ENCODE peak calls at places on chromosomes 3 and 15, in four cellular contexts. U is endothelial cell of umbilical vein, N is A549, H is GM12878. O is an unnamed sample.

GRCh38 chr3:111047053-111047452 is 24.6 kb upstream of the NECTIN3 start:
- DNase-seq in H (no peak), U (no peak), N (no peak), O (no peak)

GRCh38 chr3:127053979-127054378 is 71.1 kb downstream of the PLXNA1 start:
- DNase-seq in N (no peak), H (no peak), U (no peak), O (no peak)

GRCh38 chr3:146169891-146170290 is 8.9 kb upstream of the PLOD2 start:
- DNase-seq in N (no peak), H (no peak), U (no peak), O (no peak)

GRCh38 chr3:142288032-142288638 is 62.8 kb upstream of the GK5 start:
- DNase-seq in U (no peak), N (peak), H (no peak), O (no peak)

GRCh38 chr3:143851331-143852017 is 3.2 kb upstream of the SLC9A9 start:
- DNase-seq in U (no peak), H (no peak), N (no peak), O (no peak)

GRCh38 chr3:12351145-12351544 is 62.3 kb downstream of the PPARG start:
- DNase-seq in H (no peak), U (no peak), N (no peak), O (peak)

GRCh38 chr15:70763120-70763949 is at the start of gene UACA:
- DNase-seq in U (peak), H (peak), N (peak), O (peak)

GRCh38 chr3:5212625-5213573 is 25.4 kb downstream of the EDEM1 start:
- DNase-seq in H (no peak), N (no peak), U (no peak), O (no peak)

GRCh38 chr15:44101286-44101685 is 93.8 kb downstream of the FRMD5 start:
- DNase-seq in H (no peak), U (no peak), N (no peak), O (no peak)

GRCh38 chr3:132655471-132655870 is 4.1 kb downstream of the ACAD11 start:
- DNase-seq in H (no peak), U (peak), N (no peak), O (no peak)

GRCh38 chr15:49904296-49904695 is 214.7 kb downstream of the ATP8B4 start:
- DNase-seq in N (no peak), H (no peak), U (no peak), O (no peak)

GRCh38 chr3:70972855-70973254 is 610.7 kb downstream of the FOXP1 start:
- DNase-seq in N (no peak), U (no peak), H (no peak), O (no peak)

GRCh38 chr3:70970952-70971351 is 612.6 kb downstream of the FOXP1 start:
- DNase-seq in U (no peak), H (no peak), N (no peak), O (no peak)

GRCh38 chr3:70974752-70975151 is 608.8 kb downstream of the FOXP1 start:
- DNase-seq in H (no peak), N (no peak), U (no peak), O (no peak)

GRCh38 chr3:70970136-70970535 is 613.4 kb downstream of the FOXP1 start:
- DNase-seq in H (no peak), U (no peak), N (no peak), O (no peak)

GRCh38 chr3:70973558-70973957 is 610.0 kb downstream of the FOXP1 start:
- DNase-seq in N (peak), H (no peak), U (no peak), O (peak)
- TF ChIP-seq MYC in N (no peak), H (no peak), U (no peak), O (no peak)

DNA sequence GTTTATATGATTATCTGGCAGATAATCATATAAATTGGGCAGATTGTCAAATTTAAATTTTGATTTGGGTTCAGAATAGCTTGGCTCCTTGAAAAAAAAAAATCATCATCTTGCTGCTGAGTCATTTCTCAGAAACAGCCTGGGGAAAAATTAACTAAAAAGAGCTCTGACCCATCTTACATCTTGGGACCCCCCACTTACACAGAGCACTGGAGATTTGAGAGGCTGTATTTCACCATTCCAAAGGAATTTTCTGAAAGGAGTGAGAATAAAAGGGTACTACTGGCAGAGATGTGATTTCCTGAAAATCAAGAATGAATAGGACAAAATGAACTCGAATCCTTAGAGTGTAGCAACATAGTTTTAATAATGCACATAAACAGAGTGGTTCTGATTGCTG is 97.6 kb downstream of the RFTN1 start:
- DNase-seq in N (no peak), H (no peak), U (no peak), O (no peak)
- TF ChIP-seq MYC in N (no peak), H (no peak), U (no peak), O (no peak)

DNA sequence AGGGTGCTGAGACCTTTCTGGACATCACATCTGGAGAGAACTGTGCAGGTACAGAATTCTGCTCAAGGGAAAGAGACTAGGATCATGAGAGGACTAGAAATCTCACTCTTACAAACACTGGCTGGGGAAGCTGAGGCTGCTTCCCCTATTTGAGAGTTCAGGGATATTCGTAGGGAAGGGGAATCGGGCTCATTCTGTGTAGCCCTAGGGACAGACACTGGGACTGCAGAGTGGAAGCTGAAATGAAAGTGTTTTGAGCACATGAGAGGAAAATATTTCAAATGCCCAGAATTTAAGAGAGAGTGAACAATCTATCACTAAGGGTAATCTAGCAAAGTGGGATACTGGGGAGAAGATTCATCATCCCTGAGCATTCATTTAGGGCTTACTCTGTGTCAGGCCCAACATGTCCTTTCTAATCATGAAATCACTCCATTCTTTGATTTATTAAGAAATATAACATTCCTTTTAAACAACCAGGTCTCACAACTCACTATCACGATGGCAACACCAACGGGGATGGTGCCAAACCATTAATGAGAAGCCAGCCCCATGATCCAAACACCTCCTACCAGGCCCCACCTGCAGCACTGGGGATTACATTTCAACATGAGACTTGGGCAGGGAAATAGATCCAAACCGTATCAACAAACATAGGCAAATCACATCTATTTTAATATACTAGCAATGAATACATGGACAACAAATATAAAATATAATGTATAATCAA is 63.0 kb downstream of the CPN2 start:
- DNase-seq in H (no peak), U (no peak), N (no peak), O (no peak)
- TF ChIP-seq MYC in H (no peak), U (no peak), N (no peak), O (no peak)

GRCh38 chr3:160765211-160765610 is 9.2 kb downstream of the PPM1L start:
- DNase-seq in H (no peak), N (no peak), U (no peak), O (no peak)
- TF ChIP-seq MYC in H (no peak), N (no peak), U (no peak), O (no peak)

DNA sequence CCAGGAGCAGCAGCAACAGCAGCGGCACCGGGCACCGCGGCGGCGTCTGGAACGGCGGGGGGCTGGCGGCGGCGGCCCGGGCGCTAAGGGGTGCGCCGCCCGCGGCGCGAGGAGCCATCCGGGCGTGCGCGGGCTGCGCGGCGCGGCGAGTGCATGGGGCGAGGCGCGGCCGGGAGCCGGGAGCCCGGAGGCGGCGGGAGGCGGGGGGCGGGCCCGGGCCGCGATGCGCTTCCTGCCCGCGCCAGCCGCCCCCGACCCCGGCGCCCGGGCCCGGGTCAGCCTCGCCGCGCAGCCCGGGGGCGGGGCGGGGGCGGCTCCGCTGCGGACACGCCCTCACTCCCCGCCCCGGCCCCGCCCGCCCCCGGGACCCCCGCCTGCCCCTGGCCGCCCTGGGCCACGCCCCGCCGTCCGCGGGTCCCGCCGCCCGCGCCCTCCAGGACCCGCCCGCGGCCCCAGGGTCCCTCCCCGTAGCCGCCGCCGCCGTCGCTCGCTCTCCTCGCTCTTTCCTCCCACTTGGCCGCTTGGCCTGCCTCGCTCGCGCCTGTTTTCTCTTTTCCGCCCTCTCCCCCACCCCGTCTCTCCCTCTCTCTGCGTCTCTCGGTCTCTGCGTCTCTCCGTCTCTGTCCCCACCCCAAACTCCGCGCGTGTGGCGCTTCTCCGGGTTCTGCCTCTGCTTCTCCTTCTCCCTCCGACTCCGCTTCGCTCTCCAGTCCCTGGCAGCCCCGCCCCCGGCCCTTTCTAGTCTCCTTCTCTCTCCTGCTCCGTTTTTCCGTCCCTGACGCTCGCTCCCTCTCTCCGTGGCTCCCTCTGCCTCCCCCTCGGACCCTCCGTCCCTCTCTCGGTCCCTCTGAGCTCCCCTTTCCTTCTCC is at the start of gene PLXND1:
- DNase-seq in U (peak), H (no peak), N (peak), O (peak)
- TF ChIP-seq MYC in U (no peak), H (no peak), N (no peak), O (no peak)

DNA sequence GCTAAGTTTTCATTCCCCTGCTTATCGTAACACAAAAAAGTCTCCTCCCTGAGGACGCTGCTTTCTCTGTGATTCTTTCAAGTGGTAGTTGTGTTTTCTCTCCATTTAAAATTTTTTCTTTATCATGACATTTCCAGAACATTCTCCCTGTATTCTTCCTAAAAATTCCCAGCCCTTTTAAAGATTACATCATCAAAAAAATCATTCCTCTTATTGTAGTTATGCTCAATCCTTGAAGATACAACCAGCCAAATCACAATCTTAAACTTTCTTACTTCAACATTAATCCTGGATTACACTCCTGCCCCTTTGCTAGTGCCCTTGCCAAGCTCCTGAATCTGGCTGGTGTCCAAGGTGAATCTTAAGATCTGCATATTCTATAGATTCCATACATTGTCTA is 163.7 kb upstream of the CBLB start:
- DNase-seq in N (no peak), U (no peak), H (no peak), O (no peak)
- TF ChIP-seq MYC in N (no peak), U (no peak), H (no peak), O (no peak)

GRCh38 chr3:57820479-57820878 is 64.4 kb downstream of the SLMAP start:
- DNase-seq in N (no peak), U (no peak), H (no peak), O (no peak)
- TF ChIP-seq MYC in N (no peak), U (no peak), H (no peak), O (no peak)

GRCh38 chr3:134370611-134371451 is 3.4 kb downstream of the AMOTL2 start:
- DNase-seq in U (no peak), N (no peak), H (no peak), O (peak)
- TF ChIP-seq MYC in U (no peak), N (no peak), H (no peak), O (no peak)

DNA sequence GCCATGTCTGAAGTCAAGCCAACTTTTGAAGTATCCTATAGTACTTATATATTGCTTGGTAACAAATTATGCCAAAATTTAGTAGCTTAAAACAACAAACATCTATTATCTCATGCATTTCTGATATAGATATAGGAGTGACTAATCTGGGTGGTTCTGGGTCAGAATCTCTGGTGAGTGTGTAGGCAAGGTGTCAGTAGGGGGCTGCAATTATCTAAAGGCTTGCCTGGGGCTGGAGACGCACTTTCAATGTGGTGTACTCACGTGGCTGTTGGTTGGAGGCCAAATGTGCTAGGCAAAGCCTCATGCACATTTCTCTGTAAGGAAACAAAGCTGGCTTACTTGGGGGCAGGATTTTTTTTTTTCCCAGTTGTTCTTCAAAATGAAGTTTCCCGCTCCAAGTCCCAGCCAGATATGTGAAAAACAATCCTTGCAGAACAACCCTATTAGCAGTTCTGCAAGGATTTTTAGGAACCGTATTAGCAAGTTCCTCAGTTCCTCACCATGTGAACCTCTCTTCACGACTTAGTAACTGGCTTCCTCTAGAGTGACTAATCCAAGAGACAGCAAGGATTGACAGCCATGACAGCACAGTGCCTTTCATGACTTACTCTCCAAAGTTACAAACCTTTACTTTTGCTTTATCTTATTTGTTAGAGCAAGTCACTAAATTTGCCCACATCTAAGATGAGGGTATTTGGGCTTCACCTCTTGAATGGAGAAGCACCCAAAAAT is 25.8 kb downstream of the GREM1 start:
- DNase-seq in U (no peak), N (no peak), H (no peak), O (no peak)
- TF ChIP-seq MYC in U (no peak), N (no peak), H (no peak), O (no peak)